ENCODE peak calls at places on chromosomes 6 and 20, in eight cellular contexts. Z is T-helper 1 cell; T is iris pigment epithelial cell; W is substantia nigra; L is stimulated activated CD4-positive, alpha-beta T cell treated with anti-CD3 and anti-CD28 coated beads, TNF-alpha, amount 100 ng/mL, for 24 hours; J is EL; A is T-helper 9 cell; D is fibroblast of the aortic adventitia. Y is an unnamed sample.

GRCh38 chr6:155958550-155958949 is 502.9 kb upstream of the NOX3 start:
- DNase-seq in Z (no peak), T (no peak), W (no peak), L (no peak), J (no peak), A (no peak), D (no peak), Y (no peak)

GRCh38 chr6:33851959-33852358 is 48.2 kb upstream of the MLN start:
- DNase-seq in Z (no peak), T (peak; percentile 11), W (no peak), L (no peak), J (peak; percentile 20), A (no peak), D (no peak), Y (no peak)

GRCh38 chr6:165245287-165245686 is 64.1 kb downstream of the C6orf118 start:
- DNase-seq in Z (no peak), T (peak; percentile 12), W (peak; percentile 38), L (no peak), J (no peak), A (no peak), D (peak; percentile 58), Y (no peak)

GRCh38 chr20:63519765-63520593 is 586 bp upstream of the PPDPF start:
- DNase-seq in Z (peak; percentile 64), T (peak; percentile 34), W (no peak), L (peak; percentile 68), J (peak; percentile 75), A (peak; percentile 60), D (no peak), Y (peak; percentile 69)

GRCh38 chr20:59441306-59441705 is 140.9 kb downstream of the EDN3 start:
- DNase-seq in Z (no peak), T (no peak), W (no peak), L (no peak), J (no peak), A (no peak), D (no peak), Y (no peak)

GRCh38 chr6:56699066-56699654 is 56.5 kb upstream of the DST start:
- DNase-seq in Z (no peak), T (peak; percentile 52), W (no peak), L (no peak), J (peak; percentile 34), A (no peak), D (peak; percentile 70), Y (no peak)

GRCh38 chr20:35463455-35464300 is 8.3 kb downstream of the CEP250 start:
- DNase-seq in Z (peak; percentile 25), T (peak; percentile 75), W (peak; percentile 1), L (peak; percentile 21), J (peak; percentile 66), A (peak; percentile 32), D (peak; percentile 85), Y (peak; percentile 41)

GRCh38 chr6:1621328-1621701 is 11.6 kb downstream of the FOXC1 start:
- DNase-seq in Z (no peak), T (no peak), W (no peak), L (no peak), J (no peak), A (no peak), D (no peak), Y (no peak)

GRCh38 chr6:1719922-1720321 is 110.2 kb downstream of the FOXC1 start:
- DNase-seq in Z (no peak), T (no peak), W (no peak), L (no peak), J (no peak), A (no peak), D (no peak), Y (no peak)

GRCh38 chr20:58106143-58106750 is 122.2 kb downstream of the ANKRD60 start:
- DNase-seq in Z (no peak), T (no peak), W (no peak), L (no peak), J (no peak), A (no peak), D (no peak), Y (no peak)

GRCh38 chr6:157206359-157206815 is 116.9 kb downstream of the TMEM242 start:
- DNase-seq in Z (no peak), T (no peak), W (no peak), L (no peak), J (no peak), A (no peak), D (no peak), Y (no peak)

GRCh38 chr20:43722153-43722505 is 4.7 kb downstream of the GTSF1L start:
- DNase-seq in Z (peak; percentile 33), T (no peak), W (no peak), L (peak; percentile 14), J (no peak), A (peak; percentile 10), D (no peak), Y (peak; percentile 24)

GRCh38 chr20:9903048-9903651 is 64.3 kb upstream of the PAK5 start:
- DNase-seq in Z (no peak), T (peak; percentile 12), W (no peak), L (no peak), J (no peak), A (no peak), D (no peak), Y (no peak)

GRCh38 chr6:47146426-47147174 is 104.5 kb upstream of the ADGRF1 start:
- DNase-seq in Z (no peak), T (no peak), W (no peak), L (no peak), J (peak; percentile 82), A (no peak), D (peak; percentile 57), Y (no peak)

GRCh38 chr20:47097691-47098622 is 203.3 kb downstream of the EYA2 start:
- DNase-seq in Z (no peak), T (no peak), W (no peak), L (no peak), J (no peak), A (no peak), D (no peak), Y (no peak)